ENCODE peak calls at places on chromosomes 6 and 20, in eight cellular contexts. One of them, this sample, is unnamed.

GRCh38 chr20:9507544-9508239 is 6.7 kb upstream of the LAMP5 start:
- DNase-seq in NCI-H1436: no peak
- DNase-seq in Peyer's patch: no peak
- DNase-seq in H7: peak; percentile 73
- DNase-seq in A172: no peak
- DNase-seq in skeletal muscle cell: no peak
- DNase-seq in AG04450: no peak
- DNase-seq in GM19239: no peak
- DNase-seq in this sample: no peak

GRCh38 chr6:154370545-154370944 is 13.9 kb upstream of the IPCEF1 start:
- DNase-seq in NCI-H1436: no peak
- DNase-seq in Peyer's patch: no peak
- DNase-seq in H7: no peak
- DNase-seq in A172: peak; percentile 30
- DNase-seq in skeletal muscle cell: no peak
- DNase-seq in AG04450: no peak
- DNase-seq in GM19239: no peak
- DNase-seq in this sample: peak; percentile 14

GRCh38 chr20:46215913-46216707 is 92.2 kb downstream of the CDH22 start:
- DNase-seq in NCI-H1436: no peak
- DNase-seq in Peyer's patch: no peak
- DNase-seq in H7: peak; percentile 92
- DNase-seq in A172: peak; percentile 99
- DNase-seq in skeletal muscle cell: no peak
- DNase-seq in AG04450: no peak
- DNase-seq in GM19239: no peak
- DNase-seq in this sample: peak; percentile 96

GRCh38 chr20:20226554-20226953 is 141.3 kb upstream of the INSM1 start:
- DNase-seq in NCI-H1436: no peak
- DNase-seq in Peyer's patch: no peak
- DNase-seq in H7: no peak
- DNase-seq in A172: no peak
- DNase-seq in skeletal muscle cell: no peak
- DNase-seq in AG04450: no peak
- DNase-seq in GM19239: no peak
- DNase-seq in this sample: no peak

GRCh38 chr20:49400410-49400809 is 82.1 kb downstream of the KCNB1 start:
- DNase-seq in NCI-H1436: no peak
- DNase-seq in Peyer's patch: no peak
- DNase-seq in H7: no peak
- DNase-seq in A172: no peak
- DNase-seq in skeletal muscle cell: peak; percentile 30
- DNase-seq in AG04450: no peak
- DNase-seq in GM19239: no peak
- DNase-seq in this sample: no peak

GRCh38 chr6:30782425-30783014 is 38.2 kb upstream of the IER3 start:
- DNase-seq in NCI-H1436: no peak
- DNase-seq in Peyer's patch: no peak
- DNase-seq in H7: no peak
- DNase-seq in A172: peak; percentile 73
- DNase-seq in skeletal muscle cell: no peak
- DNase-seq in AG04450: no peak
- DNase-seq in GM19239: no peak
- DNase-seq in this sample: peak; percentile 78

GRCh38 chr6:28167068-28167467 is 25.4 kb downstream of the ZKSCAN8 start:
- DNase-seq in NCI-H1436: no peak
- DNase-seq in Peyer's patch: no peak
- DNase-seq in H7: no peak
- DNase-seq in A172: no peak
- DNase-seq in skeletal muscle cell: peak; percentile 10
- DNase-seq in AG04450: peak; percentile 13
- DNase-seq in GM19239: no peak
- DNase-seq in this sample: no peak

GRCh38 chr6:160267102-160267501 is 8.5 kb upstream of the SLC22A2 start:
- DNase-seq in NCI-H1436: no peak
- DNase-seq in Peyer's patch: no peak
- DNase-seq in H7: no peak
- DNase-seq in A172: no peak
- DNase-seq in skeletal muscle cell: no peak
- DNase-seq in AG04450: no peak
- DNase-seq in GM19239: no peak
- DNase-seq in this sample: no peak